ENCODE peak calls at places on chromosomes 12 and 14, in five cellular contexts. U, Y, B, L and X are unnamed samples.

GRCh38 chr14:95445161-95445560 is 71.3 kb downstream of the SYNE3 start:
- DNase-seq in B (no peak), Y (no peak), U (no peak), L (no peak), X (no peak)

GRCh38 chr12:119528241-119528640 is 65.3 kb upstream of the TMEM233 start:
- DNase-seq in B (no peak), L (no peak), U (no peak), Y (no peak), X (no peak)

GRCh38 chr14:20802341-20803084 is at the start of gene RNASE1:
- DNase-seq in Y (no peak), U (no peak), L (no peak), B (no peak), X (no peak)

GRCh38 chr12:67592228-67593011 is 56.1 kb upstream of the DYRK2 start:
- DNase-seq in L (peak), Y (no peak), B (peak), U (no peak), X (peak)

GRCh38 chr14:23694085-23694975 is 58.2 kb downstream of the DHRS2 start:
- DNase-seq in U (no peak), B (no peak), L (no peak), Y (no peak), X (no peak)

GRCh38 chr12:92543872-92544271 is 158.9 kb upstream of the PLEKHG7 start:
- DNase-seq in U (no peak), Y (no peak), B (no peak), L (no peak), X (no peak)

GRCh38 chr12:51951199-51951842 is at the start of gene ACVR1B:
- DNase-seq in U (peak), Y (peak), B (peak), L (peak), X (no peak)

GRCh38 chr14:55348766-55349453 is 62.7 kb downstream of the ATG14 start:
- DNase-seq in Y (no peak), U (no peak), B (no peak), L (no peak), X (no peak)

GRCh38 chr14:28494196-28494595 is 272.4 kb upstream of the FOXG1 start:
- DNase-seq in L (no peak), B (no peak), Y (no peak), U (no peak), X (no peak)

GRCh38 chr14:99551034-99551922 is 52.7 kb downstream of the CCDC85C start:
- DNase-seq in B (no peak), L (peak), U (no peak), Y (no peak), X (no peak)

GRCh38 chr14:61608245-61609142 is 86.8 kb upstream of the HIF1A start:
- DNase-seq in B (no peak), L (peak), U (no peak), Y (no peak), X (no peak)

GRCh38 chr14:93859957-93860356 is 67.2 kb upstream of the FAM181A start:
- DNase-seq in L (no peak), B (no peak), Y (no peak), U (no peak), X (no peak)

GRCh38 chr12:45415393-45415817 is 199.5 kb downstream of the ANO6 start:
- DNase-seq in U (no peak), B (peak), L (no peak), Y (no peak), X (peak)

GRCh38 chr14:31071151-31071550 is 45.0 kb upstream of the STRN3 start:
- DNase-seq in U (no peak), B (no peak), L (no peak), Y (no peak), X (no peak)

GRCh38 chr12:55673638-55674037 is 34.1 kb downstream of the ITGA7 start:
- DNase-seq in L (no peak), B (peak), U (no peak), Y (no peak), X (no peak)

GRCh38 chr12:262817-263216 is at the start of gene SLC6A13:
- DNase-seq in L (no peak), B (no peak), Y (no peak), U (no peak), X (no peak)

GRCh38 chr12:40312982-40313576 is 88.3 kb downstream of the LRRK2 start:
- DNase-seq in L (no peak), U (no peak), Y (no peak), B (peak), X (no peak)

GRCh38 chr12:7645395-7646177 is 20.1 kb downstream of the APOBEC1 start:
- DNase-seq in Y (no peak), B (peak), U (no peak), L (no peak), X (peak)

GRCh38 chr14:22871200-22871961 is at the start of gene LRP10:
- DNase-seq in Y (peak), U (peak), B (peak), L (peak), X (peak)

GRCh38 chr14:36647827-36648753 is 13.6 kb upstream of the PAX9 start:
- DNase-seq in Y (no peak), B (no peak), L (peak), U (no peak), X (no peak)

GRCh38 chr12:108063192-108063591 is 65.9 kb upstream of the WSCD2 start:
- DNase-seq in U (no peak), L (no peak), Y (no peak), B (no peak), X (no peak)

GRCh38 chr12:64675795-64676194 is 65.5 kb downstream of the RASSF3 start:
- DNase-seq in U (no peak), Y (no peak), B (no peak), L (no peak), X (no peak)

GRCh38 chr12:10722905-10723866 is at the start of gene YBX3:
- DNase-seq in U (no peak), L (no peak), Y (no peak), B (peak), X (peak)